ENCODE peak calls at places on chromosomes 6 and 20, in five cellular contexts. I is endothelial cell of umbilical vein, P is foreskin fibroblast, A is cardiac muscle cell, V is left ventricle myocardium inferior. B is an unnamed sample.

GRCh38 chr6:41935685-41936072 is 5.9 kb downstream of the CCND3 start:
- DNase-seq in A (no peak), P (no peak), I (no peak), V (no peak), B (no peak)

GRCh38 chr20:41232971-41233926 is 84.3 kb downstream of the ZHX3 start:
- DNase-seq in A (no peak), P (peak; percentile 96), I (peak; percentile 59), V (no peak), B (no peak)

GRCh38 chr6:14499804-14500203 is 382.2 kb downstream of the CD83 start:
- DNase-seq in A (peak; percentile 70), P (peak; percentile 94), V (no peak), I (no peak), B (no peak)

GRCh38 chr6:6580225-6580870 is 8.2 kb upstream of the LY86 start:
- DNase-seq in V (no peak), I (no peak), P (no peak), A (no peak), B (no peak)

GRCh38 chr6:111602481-111603404 is 2.9 kb downstream of the TRAF3IP2 start:
- DNase-seq in A (peak; percentile 78), P (peak; percentile 94), V (peak; percentile 63), I (peak; percentile 92), B (peak; percentile 71)

GRCh38 chr6:26482338-26482737 is 17.8 kb upstream of the BTN1A1 start:
- DNase-seq in P (peak; percentile 23), I (no peak), A (no peak), V (no peak), B (no peak)

GRCh38 chr20:52484438-52484837 is 292.9 kb upstream of the ZFP64 start:
- DNase-seq in I (no peak), P (peak; percentile 1), V (no peak), A (no peak), B (no peak)

GRCh38 chr6:46097381-46097780 is 32.4 kb upstream of the ENPP4 start:
- DNase-seq in V (no peak), I (no peak), P (no peak), A (no peak), B (no peak)

GRCh38 chr6:40492126-40492525 is 95.0 kb downstream of the LRFN2 start:
- DNase-seq in I (no peak), A (no peak), V (no peak), P (no peak), B (no peak)

GRCh38 chr6:18293192-18293904 is 29.0 kb upstream of the DEK start:
- DNase-seq in I (no peak), P (peak; percentile 78), V (no peak), A (no peak), B (no peak)

GRCh38 chr6:99741092-99741491 is 134.5 kb downstream of the PRDM13 start:
- DNase-seq in A (no peak), I (no peak), P (no peak), V (no peak), B (no peak)
- TF ChIP-seq CTCF in A (no peak), I (no peak), P (no peak), V (no peak), B (no peak)

GRCh38 chr20:63230800-63231268 is 4.9 kb upstream of the BIRC7 start:
- DNase-seq in V (peak; percentile 49), P (peak; percentile 86), I (peak; percentile 54), A (peak; percentile 83), B (peak; percentile 65)
- TF ChIP-seq CTCF in V (peak; percentile 71), P (peak; percentile 78), I (peak; percentile 25), A (peak; percentile 80), B (peak; percentile 43)

DNA sequence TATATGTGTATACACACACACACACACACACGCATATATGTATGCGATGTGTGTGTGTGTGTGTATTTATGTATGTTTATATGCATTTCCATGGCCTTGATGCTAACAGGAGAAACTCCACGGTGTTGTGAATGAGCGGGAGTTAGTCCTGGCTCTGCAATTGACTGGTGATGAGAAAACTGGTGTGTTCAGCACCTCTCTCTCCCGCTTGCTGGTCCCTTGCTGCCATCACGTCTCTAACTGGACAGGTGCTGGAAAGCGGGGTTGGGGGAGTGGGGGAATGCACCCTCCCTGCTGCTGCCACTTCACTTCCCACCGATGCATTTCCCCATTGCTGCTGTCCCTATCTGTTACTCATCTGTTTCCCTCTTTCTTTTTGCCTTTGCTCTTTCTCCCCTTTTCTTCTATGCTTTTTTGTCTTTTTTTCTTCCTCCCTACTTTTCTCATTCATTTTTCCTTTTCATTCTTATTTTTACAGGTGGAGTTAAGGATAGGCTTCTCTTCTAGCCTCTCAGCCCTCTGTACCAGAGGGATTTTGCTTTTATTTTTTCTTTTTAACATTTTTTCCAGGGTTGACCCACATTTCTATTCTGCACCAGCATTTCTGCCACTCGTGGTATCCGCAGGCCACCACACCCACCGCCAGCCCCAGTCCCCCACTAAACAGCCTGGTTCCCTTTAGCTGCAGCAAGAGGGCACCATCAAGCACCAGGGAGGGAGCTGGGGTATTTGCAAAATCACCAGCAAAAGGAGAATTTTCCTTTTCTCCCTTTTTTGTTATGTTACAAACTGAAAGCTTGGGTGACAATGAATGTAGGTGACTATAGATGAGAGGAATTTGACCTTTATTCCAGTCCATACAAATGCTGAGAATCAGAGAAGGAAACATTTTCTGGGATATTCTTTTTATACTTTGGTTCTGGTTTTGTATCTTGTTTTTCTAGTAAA is 115.6 kb downstream of the TCP11 start:
- DNase-seq in V (no peak), I (peak; percentile 29), A (no peak), P (peak; percentile 36), B (no peak)
- TF ChIP-seq CTCF in V (peak; percentile 47), I (peak; percentile 4), A (peak; percentile 30), P (peak; percentile 34), B (no peak)

GRCh38 chr6:95128439-95128838 is 448.9 kb upstream of the MANEA start:
- DNase-seq in P (no peak), A (no peak), I (no peak), V (no peak), B (no peak)

GRCh38 chr6:95133578-95133977 is 443.8 kb upstream of the MANEA start:
- DNase-seq in A (peak; percentile 17), V (no peak), P (no peak), I (no peak), B (no peak)
- TF ChIP-seq CTCF in A (no peak), V (no peak), P (no peak), I (no peak), B (no peak)

DNA sequence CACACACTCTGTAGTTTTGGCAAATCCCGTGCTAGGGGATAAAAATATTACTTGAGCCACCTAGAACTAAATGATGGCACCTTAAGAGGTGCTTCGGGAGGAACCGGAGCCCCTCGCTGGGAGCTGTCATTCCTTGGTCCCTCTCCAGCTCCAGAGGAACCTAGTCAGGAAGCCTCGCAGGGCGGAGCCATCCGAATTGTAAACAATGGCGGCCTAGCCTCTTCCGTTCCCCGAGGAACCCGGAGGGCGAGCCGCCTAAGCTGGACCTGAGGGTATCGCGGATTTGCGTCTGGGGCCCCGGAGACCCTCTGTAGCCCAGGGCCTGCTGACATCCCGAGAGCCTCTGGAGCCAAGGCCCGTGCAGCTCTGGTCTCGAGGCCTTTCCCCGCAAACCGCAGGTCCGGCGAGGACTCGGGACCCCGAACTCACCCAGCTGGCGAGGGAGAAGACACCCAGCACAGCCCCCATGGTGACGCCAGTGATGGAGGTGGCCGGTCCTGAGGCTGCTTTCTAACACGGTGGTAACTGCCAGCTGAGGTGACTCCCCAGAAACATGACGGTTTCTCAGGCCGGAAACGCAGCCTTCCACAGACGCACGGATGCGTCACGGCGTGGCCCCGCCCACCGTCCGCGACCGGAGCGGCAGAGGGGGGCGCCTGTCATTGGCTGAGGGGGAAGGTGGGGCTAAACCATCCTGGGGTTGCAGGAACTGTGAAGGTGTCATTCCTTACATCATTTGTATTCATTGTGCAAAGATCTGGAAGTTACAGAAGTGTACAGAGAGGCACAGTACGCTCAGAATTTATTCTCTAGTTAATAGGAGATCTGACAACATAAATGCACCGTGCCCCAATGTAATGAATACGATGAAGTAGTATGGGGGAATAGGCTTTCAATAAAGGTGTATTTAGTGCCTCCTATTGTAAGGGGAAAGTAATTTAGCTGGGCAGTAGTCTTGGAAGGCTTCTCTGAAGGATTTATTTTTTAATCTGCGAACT is at the start of gene SERINC3:
- DNase-seq in A (peak; percentile 95), V (peak; percentile 95), P (peak; percentile 99), I (peak; percentile 96), B (peak; percentile 97)
- TF ChIP-seq CTCF in A (no peak), V (no peak), P (no peak), I (no peak), B (peak; percentile 6)